ENCODE peak calls at places on chromosomes 6 and 20, in ten cellular contexts. H, K, C, R, L, F, J, B, D and Y are unnamed samples.

GRCh38 chr6:107704377-107705013 is 119.6 kb downstream of the SCML4 start:
- DNase-seq in H (no peak), K (peak; percentile 67), C (no peak), R (peak; percentile 54), L (no peak), F (no peak), J (peak; percentile 51), B (peak; percentile 50), D (no peak), Y (no peak)

GRCh38 chr6:5497896-5498578 is 236.7 kb downstream of the FARS2 start:
- DNase-seq in H (no peak), K (no peak), C (no peak), R (peak; percentile 92), L (no peak), F (no peak), J (no peak), B (peak; percentile 92), D (no peak), Y (no peak)

GRCh38 chr6:108684809-108685329 is 124.2 kb downstream of the FOXO3 start:
- DNase-seq in H (no peak), K (no peak), C (no peak), R (peak; percentile 28), L (no peak), F (no peak), J (no peak), B (peak; percentile 88), D (no peak), Y (peak; percentile 39)

GRCh38 chr6:161618816-161619454 is 345.1 kb upstream of the AGPAT4 start:
- DNase-seq in H (no peak), K (peak; percentile 71), C (no peak), R (peak; percentile 87), L (no peak), F (no peak), J (no peak), B (no peak), D (peak; percentile 4), Y (peak; percentile 56)

GRCh38 chr20:20546402-20546801 is 166.0 kb downstream of the RALGAPA2 start:
- DNase-seq in H (no peak), K (no peak), C (no peak), R (no peak), L (no peak), F (no peak), J (no peak), B (no peak), D (no peak), Y (no peak)

GRCh38 chr20:54475334-54476287 is at the start of gene DOK5:
- DNase-seq in H (no peak), K (peak; percentile 80), C (no peak), R (peak; percentile 71), L (peak; percentile 50), F (peak; percentile 73), J (no peak), B (no peak), D (no peak), Y (no peak)

GRCh38 chr20:4043801-4044200 is 28.4 kb upstream of the RNF24 start:
- DNase-seq in H (no peak), K (no peak), C (no peak), R (no peak), L (no peak), F (no peak), J (no peak), B (no peak), D (no peak), Y (no peak)

GRCh38 chr6:142819603-142820335 is 125.2 kb downstream of the HIVEP2 start:
- DNase-seq in H (peak; percentile 36), K (no peak), C (peak; percentile 36), R (peak; percentile 27), L (no peak), F (no peak), J (no peak), B (peak; percentile 71), D (peak; percentile 28), Y (no peak)

GRCh38 chr20:18057106-18057993 is at the start of gene OVOL2:
- DNase-seq in H (no peak), K (peak; percentile 90), C (no peak), R (peak; percentile 12), L (no peak), F (no peak), J (no peak), B (no peak), D (no peak), Y (peak; percentile 91)

GRCh38 chr6:220312-220711 is 72.0 kb upstream of the DUSP22 start:
- DNase-seq in H (no peak), K (no peak), C (no peak), R (no peak), L (no peak), F (no peak), J (no peak), B (no peak), D (no peak), Y (no peak)

GRCh38 chr6:220736-221475 is 71.4 kb upstream of the DUSP22 start:
- DNase-seq in H (no peak), K (no peak), C (no peak), R (peak; percentile 30), L (no peak), F (no peak), J (no peak), B (peak; percentile 44), D (no peak), Y (no peak)

GRCh38 chr6:223136-223535 is 69.2 kb upstream of the DUSP22 start:
- DNase-seq in H (no peak), K (no peak), C (no peak), R (no peak), L (no peak), F (no peak), J (no peak), B (no peak), D (no peak), Y (no peak)

GRCh38 chr6:222468-222867 is 69.8 kb upstream of the DUSP22 start:
- DNase-seq in H (no peak), K (no peak), C (no peak), R (no peak), L (no peak), F (no peak), J (no peak), B (no peak), D (no peak), Y (no peak)

DNA sequence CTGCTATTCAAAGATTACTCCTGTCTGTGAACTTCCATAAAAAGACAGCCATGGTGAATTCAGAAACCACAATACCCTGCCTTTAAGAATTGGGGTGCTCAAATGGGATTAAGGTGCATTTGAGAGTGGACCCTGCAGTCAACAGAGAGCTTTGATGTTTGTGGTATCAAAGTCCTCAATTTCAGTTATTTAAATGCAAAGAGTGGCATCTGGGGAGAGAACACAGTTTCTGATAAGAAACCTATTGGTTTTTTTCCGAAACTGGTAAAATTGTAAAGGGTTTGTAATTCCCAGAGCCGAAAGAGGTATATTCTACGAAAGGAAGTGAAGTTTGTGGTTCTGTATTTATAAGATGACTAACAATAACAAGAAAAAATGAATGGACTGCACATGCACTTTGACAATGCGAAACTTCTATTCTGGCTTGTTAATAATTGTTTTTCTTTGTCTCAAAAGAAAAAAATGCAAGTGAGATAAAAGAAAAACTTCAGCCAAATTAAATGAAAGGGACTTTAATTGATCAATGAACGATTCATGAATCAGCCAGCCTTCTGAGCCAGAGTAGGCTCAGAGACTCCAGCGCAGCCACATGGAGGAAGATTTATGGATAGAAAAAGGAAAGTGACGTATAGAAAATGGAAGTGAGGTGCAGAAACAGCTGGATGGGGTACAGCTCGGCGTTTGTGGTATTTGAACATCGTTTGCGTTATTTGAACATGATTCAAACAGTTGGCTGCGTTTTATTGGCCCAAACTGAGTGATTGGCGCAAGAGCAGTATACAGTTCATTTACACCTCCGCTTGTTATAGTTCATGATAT is 70.5 kb upstream of the DUSP22 start:
- DNase-seq in H (no peak), K (no peak), C (no peak), R (no peak), L (no peak), F (no peak), J (no peak), B (no peak), D (no peak), Y (no peak)
- H3K4me3 ChIP-seq in H (no peak overlapping the region), K (no peak overlapping the region), C (peak overlapping the region; percentile 4), R (no peak overlapping the region), L (no peak overlapping the region), F (no peak overlapping the region), J (no peak overlapping the region), B (no peak overlapping the region), D (no peak overlapping the region), Y (no peak overlapping the region)

DNA sequence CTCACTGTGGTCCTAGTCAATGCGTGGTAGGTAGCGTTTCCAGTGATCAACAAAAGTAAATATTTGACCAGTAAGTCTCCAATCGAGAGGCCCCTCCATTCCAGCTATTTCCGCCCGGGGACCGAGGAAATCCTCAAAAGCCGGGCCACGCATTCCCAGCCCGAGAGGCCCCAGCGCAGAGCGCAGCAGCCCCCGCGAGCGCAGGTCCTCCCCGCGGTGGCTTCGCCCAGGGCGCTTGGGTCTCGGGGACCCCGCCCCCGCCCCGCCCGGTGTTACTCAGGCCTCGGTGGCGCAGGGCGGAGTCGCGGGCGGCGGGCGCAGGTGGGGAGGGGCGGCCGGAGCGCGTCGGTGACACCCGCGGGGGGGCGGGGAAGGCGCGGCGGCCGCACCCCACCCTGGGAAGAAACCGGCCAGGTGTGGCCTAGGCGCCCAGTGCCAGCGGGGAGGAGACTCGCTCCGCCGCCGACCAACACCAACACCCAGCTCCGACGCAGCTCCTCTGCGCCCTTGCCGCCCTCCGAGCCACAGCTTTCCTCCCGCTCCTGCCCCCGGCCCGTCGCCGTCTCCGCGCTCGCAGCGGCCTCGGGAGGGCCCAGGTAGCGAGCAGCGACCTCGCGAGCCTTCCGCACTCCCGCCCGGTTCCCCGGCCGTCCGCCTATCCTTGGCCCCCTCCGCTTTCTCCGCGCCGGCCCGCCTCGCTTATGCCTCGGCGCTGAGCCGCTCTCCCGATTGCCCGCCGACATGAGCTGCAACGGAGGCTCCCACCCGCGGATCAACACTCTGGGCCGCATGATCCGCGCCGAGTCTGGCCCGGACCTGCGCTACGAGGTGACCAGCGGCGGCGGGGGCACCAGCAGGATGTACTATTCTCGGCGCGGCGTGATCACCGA is at the start of gene DSP:
- DNase-seq in H (no peak), K (peak; percentile 80), C (no peak), R (peak; percentile 83), L (no peak), F (no peak), J (no peak), B (peak; percentile 41), D (no peak), Y (peak; percentile 90)
- H3K27me3 ChIP-seq in H (peaks cover 30% of the 10 kb centered on the region), K (peaks cover 56% of the 10 kb centered on the region), C (peaks cover 43% of the 10 kb centered on the region), R (no peaks in the 10 kb centered on the region), L (peaks cover 54% of the 10 kb centered on the region), F (peaks cover 2% of the 10 kb centered on the region), J (no peaks in the 10 kb centered on the region), B (no peaks in the 10 kb centered on the region), D (peaks cover 60% of the 10 kb centered on the region), Y (no peaks in the 10 kb centered on the region)

GRCh38 chr6:74504941-74505340 is 700.9 kb downstream of the COL12A1 start:
- DNase-seq in H (no peak), K (no peak), C (no peak), R (no peak), L (no peak), F (no peak), J (no peak), B (no peak), D (no peak), Y (no peak)
- H3K4me3 ChIP-seq in H (no peak overlapping the region), K (no peak overlapping the region), C (no peak overlapping the region), R (no peak overlapping the region), L (no peak overlapping the region), F (no peak overlapping the region), J (no peak overlapping the region), B (no peak overlapping the region), D (no peak overlapping the region), Y (no peak overlapping the region)

DNA sequence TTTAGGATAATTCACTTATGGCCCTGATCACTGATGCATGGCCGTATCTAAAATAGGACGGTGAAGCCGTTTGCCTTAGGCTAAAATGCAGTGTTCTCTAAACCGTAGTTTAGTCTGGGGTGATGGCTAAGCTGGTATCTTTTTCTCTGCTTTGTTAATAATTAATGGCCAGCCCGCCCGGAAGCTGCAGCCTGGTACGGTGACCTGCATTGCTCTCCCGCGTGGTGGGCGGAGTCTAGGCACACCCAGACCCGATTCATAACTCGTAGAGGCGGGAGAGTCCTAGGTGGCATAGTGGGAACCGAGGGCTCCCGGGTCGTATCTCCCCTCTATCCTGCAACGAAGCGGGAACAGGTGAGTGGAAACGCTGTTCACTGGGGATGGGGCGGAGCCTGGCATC is 5.5 kb downstream of the CDH4 start:
- DNase-seq in H (no peak), K (no peak), C (no peak), R (no peak), L (no peak), F (no peak), J (no peak), B (no peak), D (no peak), Y (no peak)
- H3K27me3 ChIP-seq in H (peaks cover 5% of the 10 kb centered on the region), K (peaks cover 44% of the 10 kb centered on the region), C (peaks cover 4% of the 10 kb centered on the region), R (no peaks in the 10 kb centered on the region), L (peaks cover 38% of the 10 kb centered on the region), F (peaks cover 2% of the 10 kb centered on the region), J (no peaks in the 10 kb centered on the region), B (no peaks in the 10 kb centered on the region), D (peaks cover 16% of the 10 kb centered on the region), Y (no peaks in the 10 kb centered on the region)